ENCODE peak calls at places on chromosomes 13 and 19, in eight cellular contexts. B is stimulated activated CD8-positive, alpha-beta memory T cell treated with anti-CD3 and anti-CD28 coated beads, Interleukin-7, amount 100 ng/mL, for 1 hour; Z is GM18507; C is memory B cell; G is progenitor cell of endocrine pancreas; V is adipocyte; J is AG09319; K is NCI-H1930. R is an unnamed sample.

GRCh38 chr13:30037766-30038165 is 187.3 kb upstream of the UBL3 start:
- DNase-seq in K (no peak), B (no peak), G (no peak), Z (no peak), J (no peak), V (peak), C (no peak), R (no peak)

GRCh38 chr13:105336706-105337582 is 1198.5 kb downstream of the EFNB2 start:
- DNase-seq in G (no peak), K (no peak), B (no peak), J (no peak), Z (no peak), C (no peak), V (peak), R (no peak)

GRCh38 chr19:439167-439900 is 21.5 kb downstream of the SHC2 start:
- DNase-seq in J (no peak), V (no peak), B (no peak), G (no peak), Z (no peak), C (no peak), K (no peak), R (no peak)

GRCh38 chr19:15495151-15495550 is 13.2 kb upstream of the CYP4F22 start:
- DNase-seq in G (no peak), K (no peak), J (no peak), B (no peak), V (no peak), C (no peak), Z (no peak), R (no peak)

GRCh38 chr13:33261426-33262068 is 24.0 kb downstream of the STARD13 start:
- DNase-seq in G (no peak), V (no peak), C (no peak), K (no peak), J (no peak), B (no peak), Z (no peak), R (no peak)

GRCh38 chr19:27674701-27675100 is 1538.2 kb downstream of the UQCRFS1 start:
- DNase-seq in B (no peak), Z (no peak), G (no peak), C (no peak), K (no peak), V (no peak), J (no peak), R (no peak)

GRCh38 chr19:43469160-43469480 is 3.7 kb upstream of the LYPD3 start:
- DNase-seq in V (no peak), J (no peak), B (no peak), C (no peak), G (no peak), Z (no peak), K (no peak), R (no peak)

GRCh38 chr19:885536-886224 is 7.3 kb downstream of the MED16 start:
- DNase-seq in J (no peak), C (no peak), K (no peak), G (no peak), V (no peak), Z (no peak), B (no peak), R (no peak)

GRCh38 chr13:104171132-104171531 is 1104.9 kb upstream of the SLC10A2 start:
- DNase-seq in K (peak), Z (no peak), V (no peak), C (no peak), J (no peak), G (no peak), B (no peak), R (no peak)

GRCh38 chr13:72230131-72230530 is 363.1 kb upstream of the DACH1 start:
- DNase-seq in V (no peak), C (no peak), K (no peak), Z (no peak), B (no peak), J (no peak), G (no peak), R (no peak)

GRCh38 chr13:29948246-29948645 is 97.8 kb upstream of the UBL3 start:
- DNase-seq in Z (no peak), B (no peak), G (no peak), K (no peak), C (no peak), J (no peak), V (no peak), R (no peak)

GRCh38 chr19:47406711-47407416 is 12.5 kb downstream of the MEIS3 start:
- DNase-seq in C (no peak), Z (no peak), K (no peak), V (no peak), G (peak), J (no peak), B (no peak), R (no peak)

GRCh38 chr19:34588249-34588648 is 88.7 kb downstream of the SCGB2B2 start:
- DNase-seq in C (no peak), K (no peak), V (no peak), B (no peak), Z (no peak), G (no peak), J (no peak), R (no peak)

GRCh38 chr13:49272296-49272695 is 24.6 kb downstream of the CDADC1 start:
- DNase-seq in J (no peak), Z (no peak), V (no peak), C (no peak), G (no peak), K (no peak), B (no peak), R (no peak)

GRCh38 chr19:29823581-29824330 is 12.0 kb downstream of the CCNE1 start:
- DNase-seq in Z (no peak), G (no peak), K (no peak), V (no peak), B (no peak), J (no peak), C (no peak), R (no peak)

GRCh38 chr13:40777166-40777956 is 6.4 kb upstream of the MRPS31 start:
- DNase-seq in G (no peak), Z (no peak), C (peak), B (peak), V (peak), K (peak), J (no peak), R (no peak)

GRCh38 chr13:105957769-105958438 is 577.6 kb downstream of the EFNB2 start:
- DNase-seq in K (no peak), G (no peak), B (no peak), J (no peak), C (no peak), V (no peak), Z (no peak), R (no peak)

GRCh38 chr19:16293133-16294085 is 31.2 kb upstream of the KLF2 start:
- DNase-seq in B (no peak), V (peak), C (no peak), G (no peak), Z (no peak), K (no peak), J (peak), R (no peak)